ENCODE peak calls at places on chromosome X, in eight cellular contexts. Q is naive B cell; E is glutamatergic neuron; J is heart left ventricle; H is left ventricle myocardium inferior; F is ureter; P is stimulated activated CD4-positive, alpha-beta T cell treated with anti-CD3 and anti-CD28 coated beads, TNF-alpha, amount 100 ng/mL, for 4 hours; G is left lung. V is an unnamed sample.
A peak's percentile ranks its signal among the peaks of the same experiment; 100 is the strongest.

GRCh38 chrX:31508338-31508737 is 436.5 kb upstream of the FTHL17 start:
- DNase-seq in E (no peak), Q (no peak), J (no peak), G (no peak), P (no peak), F (no peak), H (no peak), V (no peak)

GRCh38 chrX:53223955-53224859 is 800 bp downstream of the KDM5C start:
- DNase-seq in F (no peak), E (peak; percentile 23), H (no peak), Q (no peak), G (peak; percentile 72), J (no peak), P (no peak), V (no peak)

GRCh38 chrX:63686878-63687714 is 97.9 kb downstream of the ARHGEF9 start:
- DNase-seq in E (no peak), F (no peak), J (no peak), G (no peak), H (no peak), Q (no peak), P (no peak), V (no peak)

GRCh38 chrX:35798042-35798441 is at the start of gene MAGEB16:
- DNase-seq in F (no peak), G (no peak), J (no peak), Q (no peak), E (no peak), H (no peak), P (no peak), V (no peak)

GRCh38 chrX:10892605-10893225 is 218.4 kb upstream of the HCCS start:
- DNase-seq in G (no peak), Q (no peak), P (no peak), F (no peak), J (no peak), E (no peak), H (no peak), V (no peak)

GRCh38 chrX:32847921-32848320 is 363.4 kb downstream of the DMD start:
- DNase-seq in G (no peak), H (no peak), P (no peak), J (no peak), E (no peak), F (no peak), Q (no peak), V (no peak)

GRCh38 chrX:47587091-47587891 is 5.1 kb downstream of the TIMP1 start:
- DNase-seq in J (no peak), P (no peak), G (no peak), H (no peak), F (no peak), E (no peak), Q (no peak), V (no peak)

GRCh38 chrX:14802943-14803710 is 69.7 kb downstream of the FANCB start:
- DNase-seq in H (no peak), G (no peak), Q (no peak), P (no peak), E (no peak), F (no peak), J (no peak), V (no peak)

GRCh38 chrX:84099120-84099519 is 88.9 kb downstream of the RPS6KA6 start:
- DNase-seq in J (no peak), H (no peak), E (no peak), P (no peak), G (no peak), F (no peak), Q (no peak), V (no peak)

GRCh38 chrX:2933125-2933900 is 4.2 kb upstream of the ARSD start:
- DNase-seq in Q (no peak), H (no peak), J (no peak), F (no peak), G (no peak), E (no peak), P (no peak), V (no peak)

GRCh38 chrX:17078031-17078730 is 131.7 kb downstream of the REPS2 start:
- DNase-seq in F (no peak), G (no peak), J (no peak), P (no peak), E (no peak), H (no peak), Q (no peak), V (no peak)

V was measured in esophagus muscularis mucosa.